ENCODE peak calls at places on chromosomes 6 and 20, in five cellular contexts. P is uterus, V is K562, L is H54, O is GM12892. U is an unnamed sample.

GRCh38 chr20:1403624-1404023 is 10.8 kb upstream of the FKBP1A start:
- DNase-seq in V (no peak), L (no peak), O (no peak), P (no peak), U (no peak)

GRCh38 chr20:58906894-58907293 is 54.4 kb downstream of the GNAS start:
- DNase-seq in O (no peak), P (no peak), L (no peak), V (no peak), U (no peak)

GRCh38 chr20:60465993-60466682 is 507.9 kb downstream of the CDH26 start:
- DNase-seq in L (no peak), V (no peak), O (no peak), P (no peak), U (no peak)

GRCh38 chr6:80469977-80470376 is 363.5 kb downstream of the BCKDHB start:
- DNase-seq in O (no peak), L (no peak), P (no peak), V (no peak), U (no peak)

GRCh38 chr6:2240961-2241360 is 4.4 kb downstream of the GMDS start:
- DNase-seq in P (no peak), L (no peak), O (no peak), V (no peak), U (no peak)

GRCh38 chr6:16352821-16353438 is 114.5 kb downstream of the GMPR start:
- DNase-seq in V (peak), L (no peak), O (no peak), P (no peak), U (no peak)

GRCh38 chr6:19551611-19552010 is 285.6 kb upstream of the ID4 start:
- DNase-seq in L (no peak), V (no peak), O (no peak), P (no peak), U (no peak)

GRCh38 chr6:14862845-14863244 is 383.0 kb upstream of the JARID2 start:
- DNase-seq in P (no peak), V (no peak), O (no peak), L (no peak), U (no peak)

GRCh38 chr6:6003334-6004146 is 3.2 kb downstream of the NRN1 start:
- DNase-seq in O (no peak), P (no peak), L (no peak), V (no peak), U (no peak)

GRCh38 chr20:56807118-56807517 is 178.0 kb downstream of the TFAP2C start:
- DNase-seq in P (no peak), V (no peak), L (no peak), O (no peak), U (no peak)

GRCh38 chr20:56805313-56805712 is 176.2 kb downstream of the TFAP2C start:
- DNase-seq in V (no peak), P (no peak), L (no peak), O (no peak), U (no peak)

GRCh38 chr20:56808732-56809131 is 179.6 kb downstream of the TFAP2C start:
- DNase-seq in L (no peak), P (no peak), V (no peak), O (no peak), U (peak)

GRCh38 chr20:56808119-56808725 is 179.1 kb downstream of the TFAP2C start:
- DNase-seq in V (no peak), L (no peak), P (no peak), O (no peak), U (no peak)

GRCh38 chr20:56805966-56806365 is 176.9 kb downstream of the TFAP2C start:
- DNase-seq in V (no peak), O (no peak), P (no peak), L (no peak), U (no peak)
- TF ChIP-seq POLR2A in V (no peak), O (no peak), P (no peak), L (no peak), U (no peak)

DNA sequence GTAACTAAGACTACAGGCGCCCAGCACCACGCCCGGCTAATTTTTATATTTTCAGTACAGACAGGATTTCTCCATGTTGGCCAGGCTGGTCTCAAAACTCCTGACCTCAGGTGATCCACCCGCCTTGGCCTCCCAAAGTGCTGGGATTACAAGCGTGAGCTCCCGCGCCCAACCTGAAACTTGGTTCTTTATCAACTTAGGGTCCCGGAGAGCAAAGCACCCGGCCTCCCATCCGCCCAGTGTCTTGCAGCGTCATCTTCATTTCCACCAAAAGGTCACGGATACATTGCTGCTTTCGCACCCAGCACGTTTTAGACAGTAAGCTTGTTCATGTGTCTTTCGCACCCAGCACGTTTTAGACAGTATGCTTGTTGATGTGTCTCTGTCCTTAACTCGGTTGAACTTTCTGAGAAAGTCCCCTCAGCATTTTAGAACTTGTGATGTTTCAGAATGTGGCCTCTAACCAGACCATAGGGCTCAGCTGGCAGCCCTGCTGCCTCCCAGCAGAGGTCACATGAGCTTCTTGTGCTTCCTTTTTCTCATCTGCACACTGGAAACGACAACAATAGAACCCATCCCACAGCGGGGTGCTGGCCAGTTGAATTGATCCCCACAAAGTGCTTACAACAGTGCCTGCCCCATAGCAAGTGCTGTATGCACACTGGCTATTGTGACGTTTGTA is 48.8 kb downstream of the PRR18 start:
- DNase-seq in L (no peak), V (no peak), O (no peak), P (no peak), U (no peak)
- TF ChIP-seq POLR2A in L (no peak), V (no peak), O (no peak), P (no peak), U (no peak)

DNA sequence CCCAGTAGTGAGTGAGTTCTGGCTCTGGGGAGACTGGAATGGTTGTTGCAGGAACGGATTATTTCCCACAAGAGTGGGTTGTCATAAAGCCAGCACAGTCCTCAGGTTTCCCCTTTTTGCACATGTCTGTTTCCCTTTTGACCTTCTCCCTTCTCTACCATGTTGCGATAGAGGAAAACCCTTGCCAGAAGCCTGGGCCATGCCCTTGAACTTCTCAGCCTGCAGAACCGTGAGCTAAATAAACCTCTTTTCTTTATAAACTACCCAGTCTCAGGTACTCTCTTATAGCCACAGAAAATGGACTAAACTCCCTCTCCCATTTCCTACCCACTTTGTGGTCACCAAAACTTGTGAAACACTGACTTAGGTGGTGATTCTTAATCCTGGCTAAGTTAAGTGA is 7.2 kb upstream of the PPP1R16B start:
- DNase-seq in P (no peak), O (no peak), L (no peak), V (no peak), U (no peak)
- TF ChIP-seq POLR2A in P (no peak), O (no peak), L (no peak), V (no peak), U (no peak)

DNA sequence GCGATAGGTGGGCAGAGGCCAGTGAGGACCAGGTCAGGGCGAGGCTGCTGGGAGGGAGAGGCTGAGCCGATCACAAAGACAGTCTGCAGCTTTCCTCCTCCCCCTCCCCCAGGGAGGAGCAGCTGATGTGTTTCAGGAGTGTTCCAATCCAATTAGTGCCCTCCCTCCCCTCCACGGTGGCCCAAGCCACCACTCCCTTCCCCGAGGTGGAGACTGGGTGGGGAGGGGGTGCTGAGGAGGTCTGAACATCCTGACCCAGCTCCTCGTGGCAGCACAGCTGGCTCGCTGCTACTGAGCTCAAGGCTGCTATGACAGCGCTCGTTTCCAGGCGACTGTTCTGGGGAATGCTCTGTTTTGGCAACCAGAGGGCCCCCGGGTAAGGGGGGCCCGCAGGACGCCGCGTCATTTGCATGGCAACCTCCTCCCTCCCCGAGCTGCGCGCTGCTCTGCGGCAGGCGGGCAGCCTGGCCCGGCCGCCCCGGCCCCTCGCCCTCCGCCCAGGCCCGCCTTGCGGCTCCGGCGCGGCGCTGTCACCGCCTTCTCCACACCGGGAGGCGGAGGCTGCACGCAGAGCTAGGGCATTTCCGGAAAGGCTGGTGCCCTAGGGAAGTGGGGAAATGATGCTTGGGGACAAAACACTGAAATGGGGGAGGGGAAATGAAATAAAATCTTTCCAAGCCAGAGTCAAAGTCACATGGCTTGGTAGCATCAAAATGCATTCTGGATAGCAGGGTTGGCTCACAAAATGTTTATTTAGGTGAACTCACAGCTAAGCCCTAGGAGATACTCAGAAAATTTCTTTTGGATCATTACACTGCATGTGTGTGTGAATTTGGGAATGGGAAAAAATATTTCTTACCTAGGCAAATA is 67.4 kb upstream of the PIM1 start:
- DNase-seq in O (peak), V (peak), P (peak), L (peak), U (peak)
- TF ChIP-seq POLR2A in O (no peak), V (peak), P (no peak), L (peak), U (no peak)

GRCh38 chr6:3722211-3722621 is 29.3 kb downstream of the PXDC1 start:
- DNase-seq in V (no peak), L (no peak), P (no peak), O (no peak), U (no peak)

GRCh38 chr6:3721810-3722209 is 29.7 kb downstream of the PXDC1 start:
- DNase-seq in V (no peak), P (no peak), O (no peak), L (no peak), U (no peak)

GRCh38 chr6:3722785-3723184 is 28.7 kb downstream of the PXDC1 start:
- DNase-seq in V (no peak), P (no peak), L (no peak), O (no peak), U (no peak)

GRCh38 chr6:3718407-3718806 is 33.1 kb downstream of the PXDC1 start:
- DNase-seq in V (peak), O (no peak), P (no peak), L (no peak), U (no peak)

DNA sequence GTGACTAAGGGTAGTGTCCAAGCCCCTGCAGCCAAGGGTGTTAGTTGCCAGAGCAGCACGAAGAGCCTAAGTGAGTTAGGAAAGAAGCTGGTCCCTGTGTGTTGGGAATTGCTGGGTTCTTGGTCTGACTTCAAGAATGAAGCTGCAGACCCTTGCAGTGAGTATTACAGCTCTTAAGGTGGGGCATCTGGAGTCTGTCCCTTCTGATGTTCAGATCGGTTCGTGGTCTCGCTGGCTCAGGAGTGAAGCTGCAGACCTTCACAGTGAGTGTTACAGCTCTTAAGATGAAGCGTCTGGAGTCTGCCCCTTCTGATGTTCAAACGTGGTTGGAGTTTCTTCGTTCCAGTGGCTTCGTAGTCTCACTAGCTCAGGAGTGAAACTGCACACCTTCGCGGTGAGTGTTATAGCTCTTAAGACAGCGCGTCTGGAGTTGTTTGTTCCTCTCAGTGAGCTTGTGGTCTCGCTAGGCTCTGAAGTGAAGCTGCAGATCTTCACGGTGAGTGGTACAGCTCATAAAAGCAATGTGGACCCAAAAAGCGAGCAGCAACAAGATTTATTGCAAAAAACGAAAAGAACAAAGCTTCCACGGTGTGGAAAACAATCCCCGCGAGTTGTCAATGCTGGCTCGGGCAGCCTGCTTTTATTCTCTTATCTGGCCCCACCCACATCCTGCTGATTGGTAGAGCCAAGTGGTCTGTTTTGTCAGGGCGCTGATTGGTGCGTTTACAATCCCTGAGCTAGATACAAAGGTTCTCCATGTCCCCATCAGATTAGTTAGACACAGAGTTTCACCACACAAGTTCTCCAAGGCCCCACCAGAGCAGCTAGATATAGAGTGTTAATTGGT is 31.8 kb downstream of the PXDC1 start:
- DNase-seq in V (no peak), P (no peak), O (no peak), L (no peak), U (no peak)
- TF ChIP-seq POLR2A in V (no peak), P (no peak), O (no peak), L (no peak), U (no peak)

DNA sequence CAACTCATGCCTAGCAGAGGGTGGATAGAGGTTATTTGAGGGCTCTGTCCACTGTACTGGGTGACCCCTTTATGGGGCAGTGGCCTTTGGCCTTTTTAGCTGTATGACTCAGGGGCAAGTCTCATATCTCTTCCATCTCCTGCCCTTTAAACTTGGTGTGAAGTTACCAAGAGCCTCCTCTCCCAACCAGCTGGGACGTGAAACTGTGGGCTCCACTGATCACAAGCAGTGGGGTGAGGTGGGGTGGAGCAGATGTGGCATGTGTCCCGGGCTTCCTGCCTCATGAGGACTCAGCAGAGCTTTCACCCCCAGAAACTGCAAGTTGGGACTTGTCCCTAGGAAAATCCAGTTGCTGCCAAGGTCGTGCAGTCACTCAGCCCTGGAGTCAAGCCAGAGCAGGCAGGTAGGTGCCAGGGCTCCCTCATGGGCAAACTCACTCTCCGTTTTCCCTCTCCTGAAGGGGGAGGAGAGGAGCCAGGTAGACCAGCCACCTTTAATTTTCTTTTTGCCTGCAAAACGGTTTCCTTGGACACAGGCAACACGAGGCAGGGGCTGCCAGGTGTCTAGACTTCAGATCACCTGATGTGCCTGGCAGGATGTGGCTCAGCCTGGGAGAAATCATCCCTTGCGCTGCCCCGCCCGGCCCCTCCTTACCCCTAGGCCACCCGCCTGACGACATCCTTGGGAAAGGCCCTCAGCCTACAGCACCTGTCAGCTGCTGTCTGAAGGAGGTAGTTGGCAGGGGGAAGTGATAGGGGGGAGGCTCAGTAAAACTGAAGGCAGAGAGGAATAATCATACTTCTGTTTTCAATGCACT is 4.0 kb downstream of the CDKN1A start:
- DNase-seq in P (no peak), O (no peak), V (no peak), L (no peak), U (peak)
- TF ChIP-seq POLR2A in P (no peak), O (no peak), V (no peak), L (no peak), U (no peak)

DNA sequence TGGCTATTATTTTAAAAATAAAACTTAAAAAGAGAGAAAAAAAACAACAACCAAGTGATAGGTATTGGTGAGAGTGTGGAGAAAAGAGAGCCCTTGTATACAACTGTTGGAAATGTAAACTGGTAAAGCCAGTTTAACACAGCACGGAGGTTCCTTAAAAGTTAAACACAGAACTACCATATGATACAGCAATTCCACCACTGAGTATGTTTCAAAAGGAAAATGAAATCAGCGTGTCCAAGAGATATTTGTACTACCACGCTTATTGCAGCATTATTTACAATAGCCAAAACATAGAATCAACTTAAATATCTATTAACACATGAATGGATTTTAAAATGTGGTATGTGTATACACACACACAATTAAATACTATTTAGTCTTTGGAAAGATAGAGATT is 1.1 kb downstream of the PTCHD4 start:
- DNase-seq in L (no peak), O (no peak), V (no peak), P (no peak), U (no peak)
- TF ChIP-seq POLR2A in L (no peak), O (no peak), V (no peak), P (no peak), U (no peak)

GRCh38 chr20:35640724-35641123 is 24.0 kb downstream of the CPNE1 start:
- DNase-seq in V (no peak), L (no peak), O (no peak), P (no peak), U (no peak)

GRCh38 chr20:35641743-35642142 is 23.0 kb downstream of the CPNE1 start:
- DNase-seq in V (no peak), L (no peak), O (no peak), P (no peak), U (no peak)

GRCh38 chr20:35637266-35637665 is 21.6 kb downstream of the SPAG4 start:
- DNase-seq in P (no peak), O (no peak), L (no peak), V (no peak), U (no peak)

GRCh38 chr20:35644806-35645205 is 19.9 kb downstream of the CPNE1 start:
- DNase-seq in L (no peak), V (no peak), O (no peak), P (no peak), U (no peak)

GRCh38 chr20:35643045-35643444 is 21.7 kb downstream of the CPNE1 start:
- DNase-seq in V (no peak), O (no peak), L (no peak), P (no peak), U (no peak)
- TF ChIP-seq POLR2A in V (no peak), O (no peak), L (no peak), P (no peak), U (no peak)

GRCh38 chr20:31570021-31570463 is 35.0 kb upstream of the ID1 start:
- DNase-seq in P (no peak), O (no peak), V (no peak), L (no peak), U (no peak)

GRCh38 chr20:31568041-31568731 is 36.9 kb upstream of the ID1 start:
- DNase-seq in V (no peak), O (no peak), P (no peak), L (no peak), U (no peak)

GRCh38 chr20:31569163-31570020 is 35.7 kb upstream of the ID1 start:
- DNase-seq in V (peak), P (peak), O (no peak), L (no peak), U (no peak)

GRCh38 chr20:31567380-31567720 is 37.7 kb upstream of the ID1 start:
- DNase-seq in P (no peak), O (no peak), V (no peak), L (no peak), U (no peak)

DNA sequence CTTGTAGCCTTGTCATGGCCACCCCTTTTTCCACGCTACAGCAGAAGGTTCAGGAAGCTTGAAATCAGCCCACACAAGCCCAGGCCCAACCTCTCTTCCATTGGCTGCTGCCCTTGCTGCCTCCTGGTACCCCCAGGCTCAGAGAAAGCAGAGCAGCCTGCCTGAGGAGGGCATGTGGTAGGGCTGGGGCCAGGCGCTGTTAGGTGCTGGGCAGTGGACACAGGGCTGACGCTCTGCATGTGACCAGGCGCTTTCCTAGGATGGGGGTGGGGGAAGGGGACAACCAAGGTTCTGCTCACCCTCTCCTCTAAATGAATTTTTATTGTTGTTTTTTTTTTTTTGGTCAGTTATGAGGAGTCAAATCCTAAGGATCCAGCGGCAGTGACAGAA is 36.3 kb upstream of the ID1 start:
- DNase-seq in O (no peak), P (no peak), L (no peak), V (no peak), U (no peak)
- TF ChIP-seq POLR2A in O (no peak), P (no peak), L (no peak), V (no peak), U (no peak)